ENCODE peak calls at places on chromosomes 6 and 20, in four cellular contexts. U, C, M and L are unnamed samples.

GRCh38 chr20:31833130-31833930 is 12.1 kb downstream of the FOXS1 start:
- DNase-seq in C (peak), M (peak), U (peak), L (no peak)

GRCh38 chr6:136158398-136158797 is 91.7 kb downstream of the MTFR2 start:
- DNase-seq in M (no peak), U (no peak), C (no peak), L (no peak)

GRCh38 chr6:96852605-96853004 is 15.3 kb upstream of the GPR63 start:
- DNase-seq in C (no peak), M (no peak), U (no peak), L (no peak)

GRCh38 chr6:33117826-33118277 is 42.1 kb downstream of the HLA-DPB1 start:
- DNase-seq in U (peak), C (no peak), M (no peak), L (no peak)

GRCh38 chr6:156786652-156787051 is 9.5 kb downstream of the ARID1B start:
- DNase-seq in U (no peak), M (no peak), C (no peak), L (no peak)

GRCh38 chr6:163777706-163778105 is 363.2 kb downstream of the QKI start:
- DNase-seq in U (no peak), C (no peak), M (no peak), L (no peak)

GRCh38 chr6:39899540-39900295 is 34.5 kb downstream of the MOCS1 start:
- DNase-seq in U (no peak), C (no peak), M (no peak), L (no peak)

GRCh38 chr6:5085638-5086293 is 625 bp downstream of the PPP1R3G start:
- DNase-seq in M (peak), C (peak), U (peak), L (no peak)